ENCODE peak calls at places on chromosomes 3 and 15, in ten cellular contexts. H, L, I, N, J, Y, R, E, T and P are unnamed samples.

GRCh38 chr15:100229181-100230163 is 112.3 kb downstream of the ADAMTS17 start:
- DNase-seq in L (no peak), R (no peak), J (no peak), I (no peak), N (no peak), H (no peak), T (no peak), Y (no peak), E (no peak), P (no peak)

GRCh38 chr3:69671082-69671952 is 67.9 kb upstream of the MITF start:
- DNase-seq in J (no peak), I (peak), N (no peak), R (no peak), Y (no peak), L (no peak), T (peak), H (no peak), E (no peak), P (peak)

GRCh38 chr3:55527381-55527780 is 40.3 kb upstream of the WNT5A start:
- DNase-seq in T (no peak), R (no peak), Y (no peak), J (no peak), H (no peak), E (no peak), L (no peak), I (no peak), N (no peak), P (no peak)

GRCh38 chr3:123559040-123559861 is 25.6 kb downstream of the HACD2 start:
- DNase-seq in T (peak), Y (no peak), N (no peak), R (no peak), L (no peak), E (no peak), I (peak), J (peak), H (no peak), P (peak)

GRCh38 chr3:6680119-6680806 is 180.7 kb upstream of the GRM7 start:
- DNase-seq in L (no peak), I (no peak), Y (no peak), N (no peak), T (no peak), R (no peak), J (no peak), H (no peak), E (no peak), P (no peak)

GRCh38 chr3:64717411-64717810 is 29.6 kb upstream of the ADAMTS9 start:
- DNase-seq in T (no peak), L (no peak), R (no peak), I (no peak), J (no peak), N (no peak), E (no peak), H (no peak), Y (no peak), P (no peak)

GRCh38 chr3:141392416-141392815 is 24.1 kb downstream of the ZBTB38 start:
- DNase-seq in H (no peak), T (no peak), L (no peak), J (no peak), I (no peak), Y (no peak), N (no peak), R (no peak), E (no peak), P (no peak)

GRCh38 chr15:25877681-25878080 is 14.6 kb upstream of the ATP10A start:
- DNase-seq in T (no peak), R (no peak), E (no peak), L (no peak), H (no peak), J (no peak), N (no peak), I (no peak), Y (peak), P (no peak)

GRCh38 chr3:118128886-118129285 is 905.8 kb downstream of the IGSF11 start:
- DNase-seq in L (no peak), I (no peak), Y (no peak), H (no peak), E (peak), T (no peak), N (no peak), J (no peak), R (no peak), P (no peak)

GRCh38 chr3:148797822-148798221 is 29.8 kb upstream of the CPB1 start:
- DNase-seq in E (no peak), T (no peak), J (peak), L (no peak), R (no peak), H (no peak), Y (no peak), I (no peak), N (no peak), P (no peak)

GRCh38 chr15:63322541-63322940 is 45.1 kb downstream of the APH1B start:
- DNase-seq in L (no peak), T (no peak), J (no peak), I (peak), H (no peak), R (no peak), N (no peak), E (peak), Y (no peak), P (no peak)

GRCh38 chr3:194938845-194939531 is 253.3 kb downstream of the FAM43A start:
- DNase-seq in H (no peak), J (no peak), R (no peak), Y (no peak), T (no peak), E (no peak), I (peak), L (no peak), N (no peak), P (no peak)